ENCODE peak calls at places on chromosomes 16 and 17, in nine cellular contexts. C is NCI-H2029 treated with DMSO at 0.1 percent for 48 hours; T is cardiac muscle cell; X is OCI-LY7; Z is amygdala; L is activated T-helper 9 cell treated with anti-CD3 and anti-CD28 coated beads, Interleukin-2, amount 50 U/mL, for 16 hours; H is fibroblast of the conjunctiva; U is NCI-H524; M is DMS53. G is an unnamed sample.

GRCh38 chr16:14309001-14309886 is 238.1 kb downstream of the MRTFB start:
- DNase-seq in X (peak), M (peak), H (no peak), U (no peak), C (no peak), L (no peak), Z (no peak), T (no peak), G (no peak)

GRCh38 chr17:15920758-15921239 is 24.1 kb upstream of the ADORA2B start:
- DNase-seq in H (peak), T (peak), Z (no peak), X (no peak), L (no peak), C (no peak), M (peak), U (no peak), G (no peak)

GRCh38 chr16:27723711-27724490 is 174.0 kb downstream of the KATNIP start:
- DNase-seq in L (no peak), Z (no peak), U (peak), M (peak), T (no peak), H (no peak), C (peak), X (no peak), G (no peak)

GRCh38 chr17:4839965-4840892 is 7.1 kb downstream of the MINK1 start:
- DNase-seq in L (no peak), H (no peak), X (no peak), C (no peak), Z (no peak), T (no peak), U (no peak), M (no peak), G (no peak)

GRCh38 chr16:4327782-4328579 is 12.1 kb downstream of the GLIS2 start:
- DNase-seq in Z (peak), M (peak), U (peak), C (no peak), T (peak), X (peak), H (peak), L (no peak), G (peak)

GRCh38 chr17:15342460-15342859 is 1.1 kb upstream of the TEKT3 start:
- DNase-seq in T (peak), H (no peak), U (no peak), M (no peak), X (no peak), C (no peak), Z (no peak), L (no peak), G (no peak)

GRCh38 chr16:75250809-75251279 is 580 bp downstream of the BCAR1 start:
- DNase-seq in X (no peak), H (no peak), U (no peak), C (no peak), L (no peak), T (no peak), M (peak), Z (peak), G (peak)

GRCh38 chr17:64358261-64358788 is 32.3 kb downstream of the PECAM1 start:
- DNase-seq in H (no peak), Z (no peak), T (no peak), X (no peak), L (no peak), M (peak), C (peak), U (peak), G (no peak)

GRCh38 chr17:28807925-28808641 is 34.5 kb downstream of the FAM222B start:
- DNase-seq in Z (no peak), X (no peak), U (no peak), M (peak), T (peak), L (no peak), H (peak), C (peak), G (peak)

GRCh38 chr16:75965504-75966374 is 239.4 kb upstream of the CPHXL start:
- DNase-seq in Z (no peak), L (no peak), T (no peak), M (no peak), U (no peak), H (no peak), X (no peak), C (no peak), G (no peak)

GRCh38 chr17:50218771-50219315 is 17.4 kb upstream of the COL1A1 start:
- DNase-seq in H (peak), U (no peak), C (no peak), M (no peak), X (no peak), Z (no peak), T (peak), L (no peak), G (no peak)

GRCh38 chr16:83908798-83909197 is 9.9 kb downstream of the MLYCD start:
- DNase-seq in Z (no peak), T (no peak), U (no peak), C (no peak), L (no peak), X (no peak), M (no peak), H (no peak), G (no peak)

GRCh38 chr17:66661411-66661843 is 173.5 kb upstream of the CACNG5 start:
- DNase-seq in M (peak), Z (no peak), H (no peak), U (no peak), X (no peak), T (peak), L (no peak), C (no peak), G (no peak)

GRCh38 chr17:72120878-72121163 is at the start of gene SOX9:
- DNase-seq in U (peak), H (peak), T (peak), C (peak), M (peak), L (no peak), Z (peak), X (no peak), G (peak)

GRCh38 chr17:67520282-67520906 is 143.3 kb downstream of the PITPNC1 start:
- DNase-seq in X (no peak), H (no peak), M (peak), Z (peak), C (peak), U (no peak), T (peak), L (no peak), G (no peak)

GRCh38 chr16:57893217-57893558 is 77.7 kb downstream of the CNGB1 start:
- DNase-seq in U (no peak), M (no peak), Z (no peak), T (no peak), H (no peak), X (no peak), L (no peak), C (no peak), G (no peak)

GRCh38 chr16:79562166-79562823 is 38.2 kb downstream of the MAF start:
- DNase-seq in L (no peak), M (no peak), C (no peak), T (no peak), X (no peak), Z (no peak), U (no peak), H (no peak), G (no peak)

GRCh38 chr17:1304962-1305361 is 25.5 kb downstream of the TRARG1 start:
- DNase-seq in U (no peak), Z (no peak), H (no peak), L (no peak), X (no peak), T (no peak), C (no peak), M (no peak), G (no peak)

G was measured in frontal cortex.